ENCODE peak calls at places on chromosomes 11 and 22, in ten cellular contexts. Z, X, E, M, D, N, J, O, F and S are unnamed samples. For H3K9me3, the result is how much of the 10 kb centered on the place peaks cover.

GRCh38 chr11:69696749-69697488 is 6.9 kb downstream of the FGF19 start:
- DNase-seq in Z (no peak), X (no peak), E (no peak), M (no peak), D (no peak), N (peak), J (no peak), O (no peak), F (peak), S (no peak)

GRCh38 chr11:46857666-46858065 is 11.6 kb upstream of the CKAP5 start:
- DNase-seq in Z (no peak), X (no peak), E (no peak), M (no peak), D (no peak), N (no peak), J (no peak), O (no peak), F (no peak), S (no peak)

GRCh38 chr11:70506658-70506970 is 108.3 kb downstream of the CTTN start:
- DNase-seq in Z (no peak), X (no peak), E (no peak), M (no peak), D (no peak), N (no peak), J (no peak), O (peak), F (no peak), S (no peak)

GRCh38 chr11:131498631-131499053 is 128.2 kb downstream of the NTM start:
- DNase-seq in Z (no peak), X (no peak), E (no peak), M (no peak), D (no peak), N (no peak), J (no peak), O (no peak), F (no peak), S (no peak)

GRCh38 chr11:67256477-67256876 is 9.8 kb upstream of the GRK2 start:
- DNase-seq in Z (no peak), X (no peak), E (no peak), M (no peak), D (no peak), N (no peak), J (no peak), O (no peak), F (no peak), S (no peak)

GRCh38 chr11:46207270-46207669 is 70.2 kb upstream of the CREB3L1 start:
- DNase-seq in Z (no peak), X (no peak), E (no peak), M (no peak), D (no peak), N (no peak), J (no peak), O (no peak), F (no peak), S (no peak)

GRCh38 chr11:27619039-27619438 is 81.2 kb downstream of the BDNF start:
- DNase-seq in Z (no peak), X (no peak), E (no peak), M (no peak), D (no peak), N (no peak), J (peak), O (no peak), F (peak), S (no peak)

GRCh38 chr11:72573380-72573949 is 100.8 kb downstream of the PDE2A start:
- DNase-seq in Z (no peak), X (no peak), E (no peak), M (peak), D (no peak), N (peak), J (peak), O (peak), F (peak), S (no peak)

GRCh38 chr11:27770576-27770975 is 70.3 kb upstream of the BDNF start:
- DNase-seq in Z (no peak), X (peak), E (no peak), M (no peak), D (no peak), N (peak), J (no peak), O (no peak), F (peak), S (no peak)

GRCh38 chr22:36329217-36330078 is 58.3 kb downstream of the MYH9 start:
- DNase-seq in Z (no peak), X (peak), E (no peak), M (no peak), D (peak), N (peak), J (peak), O (no peak), F (peak), S (peak)

GRCh38 chr22:36331912-36332622 is 55.7 kb downstream of the MYH9 start:
- DNase-seq in Z (no peak), X (no peak), E (peak), M (peak), D (no peak), N (peak), J (peak), O (no peak), F (peak), S (no peak)

GRCh38 chr22:36330127-36330526 is 57.6 kb downstream of the MYH9 start:
- DNase-seq in Z (no peak), X (no peak), E (no peak), M (no peak), D (no peak), N (no peak), J (no peak), O (no peak), F (no peak), S (no peak)

GRCh38 chr22:36331306-36331911 is 56.4 kb downstream of the MYH9 start:
- DNase-seq in Z (peak), X (peak), E (peak), M (peak), D (peak), N (peak), J (peak), O (no peak), F (peak), S (peak)

GRCh38 chr22:36330655-36331305 is 57.0 kb downstream of the MYH9 start:
- DNase-seq in Z (no peak), X (no peak), E (no peak), M (no peak), D (no peak), N (peak), J (peak), O (no peak), F (peak), S (peak)
- H3K4me3 ChIP-seq in Z (peak), X (no peak), E (no peak), M (no peak), D (no peak), N (peak), J (no peak), O (no peak), F (peak), S (no peak)

DNA sequence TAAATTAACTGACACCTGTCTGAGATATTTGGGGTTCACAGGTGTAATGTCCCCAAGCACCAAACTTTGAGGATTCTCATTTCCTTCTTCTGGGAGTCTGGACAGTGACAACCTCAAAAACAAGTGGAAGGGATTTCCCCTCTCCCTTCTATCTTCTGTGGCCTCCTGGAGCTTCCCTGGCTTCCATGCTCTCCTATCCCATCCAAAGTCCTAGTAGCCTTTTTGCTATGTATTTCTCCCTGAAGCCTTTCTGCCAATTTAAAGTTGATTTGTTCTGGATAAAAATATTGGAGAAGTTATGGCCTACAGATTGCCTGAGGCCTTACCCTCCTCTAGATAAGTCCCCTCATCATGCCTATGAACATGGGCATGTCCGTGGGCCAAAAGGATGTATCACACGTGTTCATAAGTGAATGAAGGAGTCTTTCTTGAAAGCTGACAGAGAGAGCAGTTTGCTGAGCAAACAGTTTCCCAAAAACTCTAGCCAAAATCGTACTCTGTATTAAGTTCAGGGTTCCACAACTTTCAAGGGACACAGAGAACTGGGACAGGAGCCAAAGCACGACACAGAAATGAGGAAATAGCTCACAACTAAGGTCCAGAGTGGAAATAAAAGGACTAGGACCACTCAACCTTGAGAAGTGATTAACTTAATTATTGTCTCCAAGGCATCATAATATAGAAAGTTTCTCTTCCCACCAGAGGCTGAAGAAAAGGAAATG is 6.7 kb downstream of the HEPACAM start:
- DNase-seq in Z (no peak), X (no peak), E (no peak), M (no peak), D (no peak), N (no peak), J (no peak), O (no peak), F (no peak), S (no peak)
- H3K9me3 ChIP-seq in Z (under half), X (under half), E (under half), M (under half), D (under half), N (under half), J (under half), O (under half), F (under half), S (under half)

DNA sequence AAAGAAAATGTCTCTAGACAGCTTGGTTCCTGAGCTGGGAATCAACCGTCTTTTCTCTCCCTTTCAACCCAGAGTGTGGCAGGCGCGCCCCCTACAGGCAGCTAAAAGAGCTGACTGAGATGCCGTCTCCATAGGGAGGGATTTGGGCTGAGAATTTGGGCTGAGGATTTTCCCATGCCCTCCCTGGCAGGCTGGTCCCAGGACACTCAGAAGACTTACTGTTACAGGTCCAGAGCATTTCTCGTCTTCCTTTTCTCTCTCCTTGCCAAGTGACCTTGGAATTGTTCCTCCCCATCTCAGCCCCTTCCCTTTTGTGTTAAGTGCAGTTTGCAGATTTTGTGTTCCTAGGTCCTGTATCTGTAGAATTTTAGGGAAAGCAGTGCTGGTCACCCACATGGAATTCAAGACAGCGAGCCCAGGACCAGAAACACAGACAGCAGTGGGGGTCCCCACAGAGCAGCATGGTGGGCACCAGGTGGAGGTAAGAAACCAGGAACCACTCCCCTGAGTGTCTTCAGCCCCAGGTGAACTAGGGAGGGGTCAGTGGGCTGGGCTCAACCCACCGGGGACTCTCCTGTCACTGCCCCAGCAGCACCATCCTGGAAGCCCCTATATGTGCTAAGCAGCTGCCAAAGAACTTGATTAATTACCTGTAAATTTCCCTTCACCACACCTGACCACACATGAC is 9.9 kb upstream of the IGLL5 start:
- DNase-seq in Z (no peak), X (peak), E (no peak), M (peak), D (peak), N (peak), J (peak), O (peak), F (peak), S (no peak)
- TF ChIP-seq CTCF in Z (peak), X (peak), E (no peak), M (peak), D (peak), N (peak), J (peak), O (peak), F (peak), S (peak)

GRCh38 chr11:121466063-121466794 is 13.5 kb upstream of the SORL1-AS1 start:
- DNase-seq in Z (peak), X (peak), E (peak), M (peak), D (peak), N (peak), J (peak), O (peak), F (peak), S (peak)
- H3K4me3 ChIP-seq in Z (no peak), X (no peak), E (no peak), M (no peak), D (no peak), N (peak), J (no peak), O (no peak), F (peak), S (no peak)

GRCh38 chr11:112697779-112698178 is 263.4 kb upstream of the NCAM1 start:
- DNase-seq in Z (peak), X (no peak), E (no peak), M (no peak), D (no peak), N (no peak), J (no peak), O (no peak), F (no peak), S (no peak)
- H3K9me3 ChIP-seq in Z (under half), X (under half), E (under half), M (under half), D (under half), N (under half), J (under half), O (under half), F (under half), S (under half)

DNA sequence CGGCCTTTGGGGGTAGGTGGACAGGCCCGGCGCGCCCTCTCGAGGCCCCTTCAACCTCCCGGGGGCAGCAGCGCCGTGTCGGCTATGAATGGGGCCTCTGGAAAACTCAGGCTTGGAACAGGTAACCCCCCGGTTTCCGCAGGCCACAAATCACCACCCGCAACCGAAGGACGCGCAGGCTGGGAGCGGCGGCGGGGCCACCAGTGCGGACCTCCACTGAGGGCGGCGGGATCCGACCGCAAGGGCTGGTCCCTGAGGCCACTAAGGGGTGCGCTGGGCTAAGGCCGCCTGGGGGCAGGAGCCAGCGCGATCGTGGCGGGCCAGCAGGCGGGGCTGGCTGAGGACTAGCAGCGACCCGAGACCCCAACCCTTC is 695 bp upstream of the ATF4 start:
- DNase-seq in Z (no peak), X (peak), E (peak), M (peak), D (no peak), N (no peak), J (no peak), O (no peak), F (peak), S (peak)
- TF ChIP-seq CTCF in Z (peak), X (no peak), E (peak), M (no peak), D (peak), N (peak), J (peak), O (peak), F (peak), S (peak)